ENCODE peak calls at places on chromosome 11, in six cellular contexts. Y is transverse colon, Q is HepG2, V is esophagus muscularis mucosa, D is SK-N-SH, O is suprapubic skin. I is an unnamed sample. For H3K27me3, the result is how much of the 10 kb centered on the place peaks cover.

GRCh38 chr11:11620966-11621880 is 582 bp downstream of the GALNT18 start:
- DNase-seq in Y (peak), Q (no peak), V (peak), D (peak), O (no peak), I (peak)

GRCh38 chr11:59456661-59457060 is at the start of gene OR4D6:
- DNase-seq in Y (no peak), Q (no peak), V (no peak), D (no peak), O (no peak), I (no peak)

GRCh38 chr11:6695377-6695776 is 12.2 kb upstream of the MRPL17 start:
- DNase-seq in Y (no peak), Q (no peak), V (no peak), D (no peak), O (no peak), I (no peak)

GRCh38 chr11:36436084-36436483 is 74.0 kb downstream of the TRAF6 start:
- DNase-seq in Y (no peak), Q (no peak), V (no peak), D (peak), O (no peak), I (no peak)

GRCh38 chr11:110286298-110287040 is 9.9 kb downstream of the RDX start:
- DNase-seq in Y (no peak), Q (no peak), V (no peak), D (no peak), O (no peak), I (no peak)

GRCh38 chr11:123407124-123407995 is 22.7 kb upstream of the GRAMD1B start:
- DNase-seq in Y (peak), Q (peak), V (no peak), D (peak), O (no peak), I (peak)

GRCh38 chr11:208177-208916 is 839 bp downstream of the RIC8A start:
- DNase-seq in Y (peak), Q (peak), V (peak), D (peak), O (peak), I (peak)

GRCh38 chr11:15507592-15507991 is 392.9 kb downstream of the INSC start:
- DNase-seq in Y (peak), Q (no peak), V (no peak), D (no peak), O (no peak), I (peak)

GRCh38 chr11:44621784-44622183 is 56.3 kb downstream of the CD82 start:
- DNase-seq in Y (no peak), Q (no peak), V (peak), D (no peak), O (no peak), I (peak)

GRCh38 chr11:13368041-13368446 is 90.5 kb downstream of the BMAL1 start:
- DNase-seq in Y (no peak), Q (peak), V (no peak), D (no peak), O (no peak), I (no peak)

GRCh38 chr11:82796970-82797594 is 63.4 kb upstream of the FAM181B start:
- DNase-seq in Y (peak), Q (no peak), V (no peak), D (no peak), O (no peak), I (no peak)

GRCh38 chr11:87455180-87455579 is 417.4 kb downstream of the TMEM135 start:
- DNase-seq in Y (no peak), Q (no peak), V (no peak), D (no peak), O (no peak), I (no peak)

GRCh38 chr11:120904116-120904515 is 119.8 kb upstream of the TBCEL start:
- DNase-seq in Y (no peak), Q (no peak), V (no peak), D (no peak), O (no peak), I (no peak)

GRCh38 chr11:18192988-18193387 is 20.4 kb downstream of the MRGPRX4 start:
- DNase-seq in Y (no peak), Q (no peak), V (no peak), D (no peak), O (no peak), I (no peak)

GRCh38 chr11:108025387-108026080 is 16.8 kb downstream of the CUL5 start:
- DNase-seq in Y (no peak), Q (no peak), V (no peak), D (no peak), O (no peak), I (no peak)

GRCh38 chr11:73398132-73398526 is 21.9 kb downstream of the RELT start:
- DNase-seq in Y (no peak), Q (no peak), V (no peak), D (no peak), O (no peak), I (no peak)

GRCh38 chr11:105673089-105673488 is 63.2 kb downstream of the GRIA4 start:
- DNase-seq in Y (no peak), Q (peak), V (no peak), D (no peak), O (no peak), I (no peak)

GRCh38 chr11:12216542-12217422 is 106.4 kb downstream of the MICAL2 start:
- DNase-seq in Y (no peak), Q (no peak), V (no peak), D (peak), O (no peak), I (peak)

GRCh38 chr11:108654994-108655631 is 9.8 kb upstream of the DDX10 start:
- DNase-seq in Y (peak), Q (peak), V (no peak), D (peak), O (no peak), I (peak)

GRCh38 chr11:68330700-68331337 is 18.4 kb downstream of the LRP5 start:
- DNase-seq in Y (no peak), Q (no peak), V (no peak), D (peak), O (no peak), I (no peak)

GRCh38 chr11:68354181-68354872 is 41.9 kb downstream of the LRP5 start:
- DNase-seq in Y (peak), Q (no peak), V (peak), D (no peak), O (peak), I (peak)

GRCh38 chr11:32366671-32367070 is 68.7 kb downstream of the WT1 start:
- DNase-seq in Y (no peak), Q (no peak), V (no peak), D (no peak), O (no peak), I (no peak)

GRCh38 chr11:95925011-95925410 is 1.1 kb upstream of the MTMR2 start:
- DNase-seq in Y (no peak), Q (peak), V (no peak), D (no peak), O (no peak), I (no peak)

GRCh38 chr11:54979375-54979774 is 272.7 kb downstream of the OR4A5 start:
- DNase-seq in Y (no peak), Q (no peak), V (no peak), D (no peak), O (no peak), I (no peak)

GRCh38 chr11:114399903-114400221 is 449 bp downstream of the C11orf71 start:
- DNase-seq in Y (no peak), Q (peak), V (peak), D (no peak), O (peak), I (peak)

GRCh38 chr11:60084866-60085265 is 3.6 kb upstream of the MS4A2 start:
- DNase-seq in Y (no peak), Q (no peak), V (no peak), D (no peak), O (no peak), I (no peak)

GRCh38 chr11:33135216-33135615 is 26.1 kb downstream of the CSTF3 start:
- DNase-seq in Y (no peak), Q (no peak), V (no peak), D (no peak), O (no peak), I (no peak)

GRCh38 chr11:56911312-56911711 is 77.4 kb upstream of the OR5AK2 start:
- DNase-seq in Y (no peak), Q (no peak), V (no peak), D (no peak), O (no peak), I (no peak)

GRCh38 chr11:15941206-15941770 is 415.1 kb downstream of the SOX6 start:
- DNase-seq in Y (no peak), Q (no peak), V (peak), D (peak), O (no peak), I (no peak)

GRCh38 chr11:126512741-126513715 is 157.5 kb downstream of the ST3GAL4 start:
- DNase-seq in Y (no peak), Q (no peak), V (no peak), D (no peak), O (no peak), I (no peak)

GRCh38 chr11:9753031-9753430 is 89.2 kb downstream of the SWAP70 start:
- DNase-seq in Y (no peak), Q (peak), V (no peak), D (no peak), O (no peak), I (no peak)

GRCh38 chr11:62713343-62713742 is 5.9 kb downstream of the GNG3 start:
- DNase-seq in Y (peak), Q (no peak), V (no peak), D (no peak), O (no peak), I (peak)

GRCh38 chr11:121334973-121335711 is 42.6 kb downstream of the SC5D start:
- DNase-seq in Y (no peak), Q (no peak), V (no peak), D (no peak), O (no peak), I (no peak)

GRCh38 chr11:57410287-57410686 is 16.6 kb downstream of the SLC43A3 start:
- DNase-seq in Y (no peak), Q (no peak), V (no peak), D (no peak), O (no peak), I (no peak)

GRCh38 chr11:134228625-134229024 is 4.2 kb downstream of the VPS26B start:
- DNase-seq in Y (no peak), Q (no peak), V (no peak), D (no peak), O (no peak), I (no peak)

GRCh38 chr11:127130321-127130720 is 129.8 kb upstream of the KIRREL3 start:
- DNase-seq in Y (no peak), Q (no peak), V (no peak), D (no peak), O (no peak), I (no peak)

GRCh38 chr11:65261591-65262380 is at the start of gene POLA2:
- DNase-seq in Y (peak), Q (peak), V (peak), D (peak), O (peak), I (peak)
- TF ChIP-seq EP300 in Y (no peak), Q (no peak), V (no peak), D (no peak), O (no peak), I (no peak)

DNA sequence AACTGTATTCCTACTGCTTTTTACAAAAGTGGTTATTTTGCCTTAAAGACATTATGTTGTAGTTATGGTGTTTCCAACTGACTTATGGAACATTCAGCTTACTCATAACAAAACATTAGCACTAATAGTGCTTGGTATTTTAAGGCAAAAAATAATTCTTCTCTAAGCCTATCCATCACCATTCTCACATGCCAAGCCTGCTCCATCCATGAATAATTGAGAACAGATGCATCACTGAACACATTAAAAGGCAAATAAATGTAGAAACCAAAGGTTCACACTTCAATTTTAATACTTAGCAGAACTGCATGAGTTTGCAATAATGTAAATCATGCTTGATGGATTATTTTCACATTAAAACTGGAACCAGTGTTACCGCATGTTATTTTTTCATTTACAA is 42.3 kb upstream of the DDI1 start:
- DNase-seq in Y (no peak), Q (no peak), V (no peak), D (no peak), O (no peak), I (no peak)
- TF ChIP-seq POLR2AphosphoS5 in Y (no peak), Q (no peak), V (no peak), D (no peak), O (no peak), I (no peak)

DNA sequence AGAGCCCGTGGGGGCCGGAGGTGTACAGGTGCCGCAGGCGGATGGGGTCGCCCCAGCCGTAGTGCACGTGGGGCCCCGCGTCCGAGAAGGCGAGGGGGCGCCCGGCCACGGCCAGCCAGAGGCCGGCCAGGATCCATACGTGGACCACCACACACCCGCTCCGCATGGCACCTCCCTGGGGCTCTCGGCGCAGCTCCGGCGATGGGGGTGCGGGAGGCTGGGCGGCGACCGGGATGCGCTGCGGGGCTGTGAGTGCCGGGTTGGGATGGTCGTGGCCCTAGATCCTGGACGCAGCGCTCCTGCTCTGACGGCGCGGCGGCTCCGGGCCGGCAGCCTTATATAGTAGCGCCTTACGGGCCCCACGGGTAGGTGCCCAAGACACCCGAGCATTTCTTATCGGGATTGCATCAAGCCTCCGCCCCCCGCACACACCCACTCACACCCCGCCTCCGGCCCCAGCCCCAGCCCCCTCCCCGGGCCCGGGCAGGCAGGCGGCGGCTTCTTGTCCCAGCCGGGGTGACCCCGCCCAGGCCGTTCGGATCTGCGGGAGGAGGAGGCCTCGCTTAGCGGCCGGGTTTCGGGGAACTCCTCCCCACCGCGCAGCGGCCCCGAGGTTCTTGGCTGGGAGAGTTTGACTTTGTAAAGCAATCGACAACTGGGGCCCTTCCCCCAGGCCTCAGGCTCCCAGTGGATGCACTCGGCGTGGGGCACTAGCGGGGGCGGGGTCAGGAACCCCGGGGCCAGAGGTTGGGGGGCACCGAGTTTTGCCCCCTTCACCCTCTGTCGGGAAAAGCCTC is at the start of gene FGF19:
- DNase-seq in Y (no peak), Q (no peak), V (no peak), D (peak), O (no peak), I (no peak)
- H3K27me3 ChIP-seq in Y (half or more), Q (under half), V (half or more), D (under half), O (half or more), I (half or more)

GRCh38 chr11:72317982-72318381 is 74.0 kb upstream of the PHOX2A start:
- DNase-seq in Y (no peak), Q (no peak), V (no peak), D (no peak), O (no peak), I (no peak)
- TF ChIP-seq EP300 in Y (no peak), Q (no peak), V (no peak), D (no peak), O (no peak), I (no peak)

DNA sequence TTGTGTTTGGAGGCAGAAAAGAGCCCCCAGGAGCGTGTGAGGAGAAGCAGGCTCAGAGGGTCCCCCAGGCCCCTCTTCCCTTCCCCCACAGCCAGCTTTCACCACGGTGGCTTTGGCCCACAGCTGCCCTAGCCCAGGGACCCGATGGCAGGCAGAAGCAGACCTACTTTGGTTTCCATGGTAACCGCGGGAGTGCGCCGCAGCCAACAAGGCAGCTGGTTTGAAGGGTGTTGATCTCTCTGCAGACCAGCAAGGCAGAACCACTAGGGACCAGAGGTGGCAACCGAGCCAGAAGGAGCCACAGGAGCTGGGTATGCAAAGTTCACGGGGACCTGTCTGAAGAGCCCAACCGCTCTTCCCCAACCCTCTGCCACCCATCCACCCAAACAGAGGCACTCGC is 69.4 kb downstream of the BUD13 start:
- DNase-seq in Y (no peak), Q (no peak), V (no peak), D (peak), O (no peak), I (no peak)
- TF ChIP-seq POLR2AphosphoS5 in Y (no peak), Q (no peak), V (no peak), D (no peak), O (no peak), I (no peak)

GRCh38 chr11:74725701-74726100 is 5.5 kb downstream of the CHRDL2 start:
- DNase-seq in Y (no peak), Q (no peak), V (no peak), D (no peak), O (no peak), I (no peak)
- H3K27me3 ChIP-seq in Y (under half), Q (half or more), V (under half), D (under half), O (under half), I (under half)

GRCh38 chr11:97022942-97023341 is 633.1 kb downstream of the JRKL start:
- DNase-seq in Y (no peak), Q (no peak), V (no peak), D (no peak), O (no peak), I (no peak)
- TF ChIP-seq EP300 in Y (no peak), Q (no peak), V (no peak), D (no peak), O (no peak), I (no peak)

DNA sequence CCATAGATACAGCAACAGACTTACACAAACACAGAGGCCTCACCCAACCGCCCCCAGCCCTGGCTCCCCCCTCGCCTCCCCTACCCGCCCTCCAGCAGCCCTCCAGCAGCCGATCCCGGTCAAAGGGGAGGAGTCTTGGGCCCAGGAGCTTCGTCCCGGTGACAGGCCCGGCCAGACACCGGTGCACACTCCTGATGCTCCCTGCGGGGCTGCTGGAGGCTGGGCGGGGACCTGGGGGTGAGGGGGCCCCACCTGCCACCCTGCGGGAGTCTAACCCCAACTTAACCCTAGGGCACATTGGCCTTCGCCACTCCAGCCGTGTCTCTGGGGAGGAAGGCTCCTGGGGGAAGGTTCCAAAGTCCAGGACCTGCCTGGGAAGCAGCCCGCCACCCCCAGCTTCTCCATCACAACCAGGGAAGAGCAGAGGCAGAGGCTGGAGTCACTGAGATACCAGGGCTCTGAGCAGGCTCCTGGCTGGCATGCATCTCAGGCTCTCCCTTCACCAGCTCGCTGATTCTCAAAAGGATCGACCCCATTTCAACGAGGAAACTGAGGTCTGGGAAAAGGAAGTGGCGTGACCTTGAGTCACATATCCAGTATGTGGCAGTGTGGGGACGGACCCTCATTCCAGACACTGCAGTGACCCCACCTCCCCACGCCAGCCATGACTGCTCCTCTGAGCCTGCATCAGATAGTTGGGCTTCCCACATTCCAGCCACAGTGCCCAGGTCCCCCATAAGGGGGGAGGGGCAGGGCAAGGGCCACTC is 14.4 kb downstream of the BCL9L start:
- DNase-seq in Y (peak), Q (peak), V (no peak), D (no peak), O (no peak), I (no peak)
- TF ChIP-seq POLR2AphosphoS5 in Y (no peak), Q (no peak), V (no peak), D (no peak), O (no peak), I (no peak)

GRCh38 chr11:2267871-2268825 is 2.2 kb downstream of the ASCL2 start:
- DNase-seq in Y (no peak), Q (no peak), V (peak), D (no peak), O (no peak), I (peak)
- H3K27me3 ChIP-seq in Y (half or more), Q (under half), V (half or more), D (under half), O (under half), I (half or more)

DNA sequence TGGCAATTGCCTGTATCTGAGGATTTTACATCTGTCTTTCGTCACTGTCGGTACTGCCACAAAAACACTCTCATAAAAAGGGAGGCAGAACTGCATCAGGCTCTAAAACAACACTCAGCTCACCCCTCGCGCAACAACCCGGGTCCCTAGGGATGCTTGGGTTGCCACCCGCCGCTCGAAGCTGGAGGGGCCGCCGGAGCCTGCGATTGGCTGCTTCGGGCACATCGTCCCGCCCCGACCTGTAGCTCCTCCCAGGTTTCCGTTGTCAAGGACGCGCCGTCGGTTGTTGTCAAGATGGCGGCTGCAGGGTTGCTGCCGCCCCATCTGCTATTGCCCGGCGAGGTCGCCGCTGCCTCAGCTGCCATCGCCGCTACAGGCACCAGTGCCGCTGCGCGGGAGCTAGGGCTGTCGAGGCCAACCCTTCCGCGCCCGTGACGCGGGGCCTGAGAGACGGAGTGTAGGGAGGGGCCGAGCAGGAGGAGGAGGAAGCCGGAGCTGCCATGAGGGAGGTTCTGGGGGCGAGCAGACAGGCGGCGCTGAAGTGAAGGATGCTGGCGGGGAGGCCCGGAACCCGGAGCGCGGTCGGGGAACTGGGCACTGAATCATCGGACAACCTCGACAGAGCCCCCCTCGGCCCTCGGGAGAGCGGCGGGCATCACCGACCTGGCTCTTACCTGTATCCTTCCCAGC is at the start of gene CEP126:
- DNase-seq in Y (peak), Q (peak), V (peak), D (peak), O (peak), I (peak)
- TF ChIP-seq EP300 in Y (no peak), Q (no peak), V (no peak), D (no peak), O (no peak), I (no peak)